ENCODE peak calls at places on chromosomes 7 and 10, in six cellular contexts. Y, S, B, M, X and O are unnamed samples. For H3K36me3, the result is how much of the 10 kb centered on the place peaks cover.

GRCh38 chr10:436911-437665 is 252.4 kb downstream of the DIP2C start:
- DNase-seq in S (no peak), Y (no peak), X (no peak), B (no peak), M (no peak), O (no peak)

GRCh38 chr7:133255461-133255860 is 2.6 kb downstream of the EXOC4 start:
- DNase-seq in B (no peak), Y (peak), M (no peak), X (no peak), S (no peak), O (no peak)

GRCh38 chr7:24786941-24787340 is 29.7 kb upstream of the GSDME start:
- DNase-seq in M (no peak), S (peak), Y (peak), X (peak), B (no peak), O (no peak)

GRCh38 chr7:106542550-106543220 is 118.3 kb downstream of the CCDC71L start:
- DNase-seq in Y (peak), M (peak), X (peak), S (peak), B (peak), O (peak)

GRCh38 chr10:101695404-101695732 is 398 bp upstream of the FBXW4 start:
- DNase-seq in Y (no peak), X (peak), M (no peak), S (no peak), B (no peak), O (no peak)

GRCh38 chr10:21508987-21509334 is 16.5 kb downstream of the SKIDA1 start:
- DNase-seq in S (no peak), X (no peak), M (peak), Y (no peak), B (no peak), O (no peak)

GRCh38 chr7:152600266-152600665 is 75.7 kb downstream of the XRCC2 start:
- DNase-seq in S (no peak), X (no peak), M (no peak), B (no peak), Y (no peak), O (no peak)

GRCh38 chr7:67631496-67631895 is 634.9 kb downstream of the TYW1 start:
- DNase-seq in X (no peak), Y (no peak), B (no peak), M (peak), S (no peak), O (no peak)

GRCh38 chr10:71657604-71658348 is 61.8 kb downstream of the C10orf105 start:
- DNase-seq in M (peak), X (no peak), B (peak), Y (no peak), S (no peak), O (no peak)

GRCh38 chr7:108455833-108456677 is at the start of gene NRCAM:
- DNase-seq in M (peak), S (peak), X (peak), Y (no peak), B (peak), O (no peak)

GRCh38 chr7:129617607-129618006 is 6.1 kb downstream of the NRF1 start:
- DNase-seq in X (peak), M (no peak), S (no peak), Y (peak), B (no peak), O (no peak)

GRCh38 chr7:157302314-157302711 is 34.5 kb upstream of the DNAJB6 start:
- DNase-seq in B (no peak), Y (peak), S (peak), X (no peak), M (no peak), O (peak)

GRCh38 chr10:14010083-14010551 is 320.6 kb downstream of the FRMD4A start:
- DNase-seq in X (peak), S (peak), M (peak), Y (peak), B (no peak), O (no peak)

GRCh38 chr7:144824360-144824759 is 11.5 kb downstream of the TPK1 start:
- DNase-seq in Y (peak), M (no peak), X (peak), S (peak), B (no peak), O (no peak)

GRCh38 chr10:37972396-37972795 is 4.1 kb downstream of the ZNF25 start:
- DNase-seq in S (no peak), X (no peak), B (no peak), M (no peak), Y (no peak), O (no peak)

GRCh38 chr10:132962623-132963429 is 20.5 kb upstream of the CFAP46 start:
- DNase-seq in Y (peak), M (no peak), S (peak), B (no peak), X (no peak), O (no peak)

GRCh38 chr7:130144632-130145171 is 60.5 kb downstream of the TMEM209 start:
- DNase-seq in X (peak), M (no peak), S (peak), Y (peak), B (no peak), O (no peak)

DNA sequence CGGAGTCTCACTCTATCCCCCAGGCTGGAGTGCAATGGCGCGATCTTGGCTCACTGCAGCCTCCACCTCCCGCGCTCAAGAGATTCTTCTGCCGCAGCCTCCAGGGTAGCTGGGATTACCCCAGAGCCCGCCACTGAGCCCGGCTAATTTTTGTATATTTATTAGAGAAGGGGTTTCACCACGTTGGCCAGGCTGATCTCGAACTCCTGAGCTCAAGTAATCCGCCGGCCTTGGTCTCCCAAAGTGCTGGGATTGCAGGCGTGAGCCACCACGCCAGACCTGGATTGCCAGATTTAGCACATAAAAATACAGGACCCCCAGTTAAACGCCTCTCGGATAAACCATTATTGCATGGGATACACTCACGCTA is 428 bp upstream of the GATAD1 start:
- DNase-seq in M (no peak), X (no peak), B (no peak), Y (no peak), S (no peak), O (no peak)
- H3K4me3 ChIP-seq in M (no peak), X (no peak), B (peak), Y (no peak), S (peak), O (peak)

GRCh38 chr7:102028206-102028826 is 210.9 kb downstream of the CUX1 start:
- DNase-seq in B (no peak), X (no peak), Y (no peak), S (no peak), M (no peak), O (peak)

GRCh38 chr7:102019461-102019860 is 202.0 kb downstream of the CUX1 start:
- DNase-seq in S (no peak), X (no peak), M (no peak), B (no peak), Y (no peak), O (no peak)

GRCh38 chr7:102021841-102022618 is 204.6 kb downstream of the CUX1 start:
- DNase-seq in X (no peak), B (no peak), Y (no peak), S (no peak), M (no peak), O (no peak)

GRCh38 chr7:102024769-102025391 is 207.5 kb downstream of the CUX1 start:
- DNase-seq in X (no peak), S (no peak), M (peak), B (no peak), Y (no peak), O (no peak)

GRCh38 chr7:102024005-102024768 is 206.8 kb downstream of the CUX1 start:
- DNase-seq in X (no peak), Y (peak), S (no peak), B (no peak), M (no peak), O (peak)
- H3K36me3 ChIP-seq in X (under half), Y (under half), S (under half), B (under half), M (under half), O (under half)

GRCh38 chr10:86300399-86300925 is 66.1 kb downstream of the GRID1 start:
- DNase-seq in M (no peak), X (no peak), S (no peak), Y (no peak), B (no peak), O (no peak)
- H3K9ac ChIP-seq in M (no peak), X (no peak), S (no peak), Y (no peak), B (no peak), O (no peak)

GRCh38 chr7:54663186-54663585 is 95.8 kb downstream of the SEC61G start:
- DNase-seq in M (no peak), Y (no peak), B (no peak), X (no peak), S (no peak), O (no peak)

GRCh38 chr7:54662701-54663100 is 96.3 kb downstream of the SEC61G start:
- DNase-seq in Y (no peak), X (no peak), M (no peak), B (no peak), S (no peak), O (no peak)

GRCh38 chr7:54664235-54665228 is 94.5 kb downstream of the SEC61G start:
- DNase-seq in S (peak), M (peak), X (peak), Y (peak), B (peak), O (no peak)

GRCh38 chr7:54663603-54664234 is 95.3 kb downstream of the SEC61G start:
- DNase-seq in X (no peak), S (no peak), M (no peak), B (no peak), Y (no peak), O (no peak)
- H3K4me3 ChIP-seq in X (peak), S (peak), M (peak), B (peak), Y (no peak), O (no peak)

DNA sequence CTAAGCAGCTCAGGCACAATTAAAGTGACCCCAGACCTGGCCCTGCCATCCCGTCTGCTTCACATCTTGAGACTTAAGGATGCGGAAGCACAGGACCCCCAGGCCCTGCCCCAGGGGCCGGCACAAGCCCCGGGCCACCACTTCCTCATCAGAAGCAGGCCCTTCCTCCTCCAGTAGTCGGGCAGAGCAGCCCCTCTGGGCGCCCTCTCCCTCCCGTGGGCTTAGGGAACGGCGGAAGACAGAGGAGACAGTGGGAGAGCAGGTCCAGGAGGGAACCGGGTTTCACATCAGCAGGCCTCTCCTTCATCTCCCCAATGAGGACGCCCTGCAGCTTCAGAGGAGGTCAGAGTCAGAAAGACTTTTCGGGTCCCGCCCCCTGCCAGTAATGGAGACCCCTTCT is 135.7 kb upstream of the PPIF start:
- DNase-seq in X (no peak), M (no peak), B (no peak), S (no peak), Y (no peak), O (no peak)
- H3K36me3 ChIP-seq in X (half or more), M (under half), B (half or more), S (half or more), Y (half or more), O (half or more)

GRCh38 chr7:2879354-2879753 is 35.2 kb upstream of the GNA12 start:
- DNase-seq in B (no peak), Y (no peak), M (no peak), S (no peak), X (no peak), O (no peak)
- H3K9ac ChIP-seq in B (peak), Y (no peak), M (no peak), S (no peak), X (no peak), O (no peak)

DNA sequence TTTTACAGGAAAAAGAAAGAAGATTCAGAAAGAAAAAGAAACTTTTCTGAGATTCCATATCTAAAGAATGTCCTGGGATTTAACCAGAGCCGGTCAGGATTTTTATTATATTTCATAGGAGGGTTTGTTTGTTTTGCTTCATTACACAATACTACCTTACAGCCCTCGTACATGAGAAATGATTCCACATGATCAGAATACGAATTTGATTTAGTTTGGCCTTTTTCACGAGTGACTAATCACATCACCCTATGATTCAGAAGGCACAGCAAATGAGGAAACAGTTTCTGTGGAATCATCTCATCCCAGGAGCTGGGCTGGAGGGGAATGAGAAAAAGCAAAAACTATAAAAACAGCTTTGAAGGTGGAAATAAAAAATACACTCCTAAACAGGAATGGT is 54.7 kb upstream of the VWC2 start:
- DNase-seq in S (no peak), Y (no peak), M (no peak), X (no peak), B (no peak), O (no peak)
- H3K4me3 ChIP-seq in S (peak), Y (no peak), M (no peak), X (no peak), B (no peak), O (no peak)

DNA sequence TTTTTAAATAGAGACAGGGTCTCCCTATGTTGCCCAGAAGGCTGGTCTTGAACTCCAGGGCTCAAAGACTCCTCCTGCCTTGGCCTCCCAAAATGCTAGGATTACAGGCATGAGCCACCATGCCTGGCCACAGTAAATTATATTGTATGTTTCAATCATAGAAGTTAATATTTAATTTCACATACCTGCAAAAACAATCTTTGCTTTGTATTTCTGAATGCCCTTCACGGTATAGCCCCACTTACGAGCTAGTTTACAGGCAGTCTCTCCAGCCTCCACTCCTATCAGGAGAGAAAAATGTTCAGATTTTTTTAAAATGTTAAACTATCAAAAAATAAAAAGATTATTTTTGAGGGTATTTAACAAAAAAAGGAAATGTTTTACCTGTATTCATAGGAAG is 10.4 kb downstream of the OAT start:
- DNase-seq in M (no peak), B (no peak), X (no peak), S (no peak), Y (no peak), O (no peak)
- H3K36me3 ChIP-seq in M (under half), B (under half), X (half or more), S (half or more), Y (under half), O (under half)